ENCODE peak calls at places on chromosome 18, in eight cellular contexts. One of them, this sample, is unnamed.

GRCh38 chr18:36636237-36636792 is 192.5 kb downstream of the TPGS2 start:
- DNase-seq in NCI-H2081: no peak
- DNase-seq in lower lobe of right lung: no peak
- DNase-seq in GM12892: no peak
- DNase-seq in stromal cell of bone marrow: no peak
- DNase-seq in right cardiac atrium: no peak
- DNase-seq in A172: no peak
- DNase-seq in ELF-1: no peak
- DNase-seq in this sample: no peak

GRCh38 chr18:40371673-40372072 is 1583.4 kb upstream of the PIK3C3 start:
- DNase-seq in NCI-H2081: no peak
- DNase-seq in lower lobe of right lung: no peak
- DNase-seq in GM12892: no peak
- DNase-seq in stromal cell of bone marrow: peak
- DNase-seq in right cardiac atrium: no peak
- DNase-seq in A172: peak
- DNase-seq in ELF-1: no peak
- DNase-seq in this sample: no peak

GRCh38 chr18:12036201-12036751 is 55.0 kb downstream of the IMPA2 start:
- DNase-seq in NCI-H2081: no peak
- DNase-seq in lower lobe of right lung: no peak
- DNase-seq in GM12892: no peak
- DNase-seq in stromal cell of bone marrow: no peak
- DNase-seq in right cardiac atrium: no peak
- DNase-seq in A172: no peak
- DNase-seq in ELF-1: no peak
- DNase-seq in this sample: no peak

GRCh38 chr18:8139971-8140406 is 469.2 kb upstream of the RAB12 start:
- DNase-seq in NCI-H2081: no peak
- DNase-seq in lower lobe of right lung: no peak
- DNase-seq in GM12892: no peak
- DNase-seq in stromal cell of bone marrow: no peak
- DNase-seq in right cardiac atrium: peak
- DNase-seq in A172: no peak
- DNase-seq in ELF-1: no peak
- DNase-seq in this sample: peak

GRCh38 chr18:67468038-67468437 is 48.5 kb downstream of the DSEL start:
- DNase-seq in NCI-H2081: no peak
- DNase-seq in lower lobe of right lung: no peak
- DNase-seq in GM12892: no peak
- DNase-seq in stromal cell of bone marrow: no peak
- DNase-seq in right cardiac atrium: no peak
- DNase-seq in A172: no peak
- DNase-seq in ELF-1: no peak
- DNase-seq in this sample: no peak

GRCh38 chr18:44729631-44730101 is 49.0 kb downstream of the SETBP1 start:
- DNase-seq in NCI-H2081: no peak
- DNase-seq in lower lobe of right lung: no peak
- DNase-seq in GM12892: no peak
- DNase-seq in stromal cell of bone marrow: peak
- DNase-seq in right cardiac atrium: no peak
- DNase-seq in A172: peak
- DNase-seq in ELF-1: peak
- DNase-seq in this sample: no peak

GRCh38 chr18:7584646-7585271 is 17.6 kb downstream of the PTPRM start:
- DNase-seq in NCI-H2081: no peak
- DNase-seq in lower lobe of right lung: no peak
- DNase-seq in GM12892: no peak
- DNase-seq in stromal cell of bone marrow: no peak
- DNase-seq in right cardiac atrium: no peak
- DNase-seq in A172: no peak
- DNase-seq in ELF-1: no peak
- DNase-seq in this sample: peak

GRCh38 chr18:59606193-59607175 is 90.7 kb downstream of the CCBE1 start:
- DNase-seq in NCI-H2081: no peak
- DNase-seq in lower lobe of right lung: no peak
- DNase-seq in GM12892: no peak
- DNase-seq in stromal cell of bone marrow: no peak
- DNase-seq in right cardiac atrium: no peak
- DNase-seq in A172: no peak
- DNase-seq in ELF-1: no peak
- DNase-seq in this sample: no peak

GRCh38 chr18:36308711-36309435 is 11.4 kb downstream of the FHOD3 start:
- DNase-seq in NCI-H2081: no peak
- DNase-seq in lower lobe of right lung: no peak
- DNase-seq in GM12892: no peak
- DNase-seq in stromal cell of bone marrow: no peak
- DNase-seq in right cardiac atrium: no peak
- DNase-seq in A172: peak
- DNase-seq in ELF-1: no peak
- DNase-seq in this sample: peak

GRCh38 chr18:63575680-63576079 is 11.5 kb upstream of the SERPINB13 start:
- DNase-seq in NCI-H2081: no peak
- DNase-seq in lower lobe of right lung: no peak
- DNase-seq in GM12892: no peak
- DNase-seq in stromal cell of bone marrow: no peak
- DNase-seq in right cardiac atrium: no peak
- DNase-seq in A172: no peak
- DNase-seq in ELF-1: no peak
- DNase-seq in this sample: no peak

GRCh38 chr18:72119082-72119481 is 425.1 kb downstream of the CBLN2 start:
- DNase-seq in NCI-H2081: no peak
- DNase-seq in lower lobe of right lung: no peak
- DNase-seq in GM12892: no peak
- DNase-seq in stromal cell of bone marrow: no peak
- DNase-seq in right cardiac atrium: no peak
- DNase-seq in A172: no peak
- DNase-seq in ELF-1: no peak
- DNase-seq in this sample: no peak

GRCh38 chr18:55343396-55344073 is 244.5 kb downstream of the TCF4 start:
- DNase-seq in NCI-H2081: no peak
- DNase-seq in lower lobe of right lung: no peak
- DNase-seq in GM12892: no peak
- DNase-seq in stromal cell of bone marrow: no peak
- DNase-seq in right cardiac atrium: no peak
- DNase-seq in A172: no peak
- DNase-seq in ELF-1: no peak
- DNase-seq in this sample: no peak

This sample was measured in kidney.